ENCODE peak calls at places on chromosome 7, in four cellular contexts. N, V, U and M are unnamed samples.

GRCh38 chr7:11082552-11083213 is 109.0 kb downstream of the PHF14 start:
- DNase-seq in N (no peak), V (no peak), U (no peak), M (no peak)

GRCh38 chr7:72101444-72101843 is 310.7 kb downstream of the CALN1 start:
- DNase-seq in N (no peak), V (no peak), U (no peak), M (no peak)

GRCh38 chr7:150968698-150969482 is 9.2 kb downstream of the KCNH2 start:
- DNase-seq in N (no peak), V (no peak), U (no peak), M (no peak)

GRCh38 chr7:68444042-68444441 is 1154.2 kb upstream of the AUTS2 start:
- DNase-seq in N (no peak), V (no peak), U (no peak), M (no peak)

GRCh38 chr7:66255533-66256100 is 50.5 kb downstream of the TPST1 start:
- DNase-seq in N (no peak), V (no peak), U (no peak), M (no peak)

GRCh38 chr7:228610-229009 is 36.2 kb downstream of the FAM20C start:
- DNase-seq in N (no peak), V (no peak), U (no peak), M (no peak)

GRCh38 chr7:66303454-66304160 is 98.5 kb downstream of the TPST1 start:
- DNase-seq in N (no peak), V (no peak), U (no peak), M (no peak)

GRCh38 chr7:105014725-105015630 is 973 bp downstream of the KMT2E start:
- DNase-seq in N (no peak), V (peak), U (peak), M (no peak)

GRCh38 chr7:78437118-78437517 is 638.5 kb downstream of the PHTF2 start:
- DNase-seq in N (no peak), V (no peak), U (no peak), M (peak)

GRCh38 chr7:138208010-138208634 is 131.9 kb downstream of the AKR1D1 start:
- DNase-seq in N (no peak), V (no peak), U (no peak), M (peak)

GRCh38 chr7:16594061-16594460 is 51.5 kb downstream of the ANKMY2 start:
- DNase-seq in N (no peak), V (no peak), U (no peak), M (no peak)

GRCh38 chr7:121510302-121510701 is 114.2 kb upstream of the FAM3C start:
- DNase-seq in N (no peak), V (no peak), U (no peak), M (no peak)

GRCh38 chr7:40403664-40404476 is 269.1 kb downstream of the SUGCT start:
- DNase-seq in N (no peak), V (no peak), U (no peak), M (no peak)

GRCh38 chr7:28018020-28018419 is 162.6 kb downstream of the JAZF1 start:
- DNase-seq in N (no peak), V (no peak), U (no peak), M (no peak)

GRCh38 chr7:152602962-152603361 is 73.0 kb downstream of the XRCC2 start:
- DNase-seq in N (no peak), V (no peak), U (no peak), M (no peak)

GRCh38 chr7:158355456-158356065 is 232.1 kb downstream of the PTPRN2 start:
- DNase-seq in N (no peak), V (peak), U (peak), M (no peak)

GRCh38 chr7:122380993-122381392 is 76.4 kb upstream of the FEZF1 start:
- DNase-seq in N (no peak), V (peak), U (no peak), M (no peak)

GRCh38 chr7:112511451-112512220 is 30.8 kb downstream of the LSMEM1 start:
- DNase-seq in N (no peak), V (no peak), U (no peak), M (no peak)

GRCh38 chr7:140678081-140678815 is 5.5 kb downstream of the ADCK2 start:
- DNase-seq in N (no peak), V (no peak), U (no peak), M (no peak)

GRCh38 chr7:30184804-30185487 is 50.2 kb downstream of the MTURN start:
- DNase-seq in N (peak), V (no peak), U (no peak), M (no peak)

GRCh38 chr7:37924399-37924798 is 4.0 kb downstream of the EPDR1 start:
- DNase-seq in N (no peak), V (no peak), U (no peak), M (no peak)

GRCh38 chr7:108314049-108314448 is 142.2 kb downstream of the NRCAM start:
- DNase-seq in N (no peak), V (no peak), U (no peak), M (no peak)

GRCh38 chr7:20306499-20306946 is 24.2 kb upstream of the ITGB8 start:
- DNase-seq in N (no peak), V (no peak), U (no peak), M (peak)

GRCh38 chr7:121084748-121085336 is 96.3 kb downstream of the CPED1 start:
- DNase-seq in N (no peak), V (no peak), U (no peak), M (peak)

GRCh38 chr7:148790850-148791249 is 92.1 kb downstream of the CUL1 start:
- DNase-seq in N (no peak), V (no peak), U (no peak), M (no peak)

GRCh38 chr7:17623546-17624185 is 316.6 kb downstream of the SNX13 start:
- DNase-seq in N (no peak), V (no peak), U (no peak), M (no peak)

GRCh38 chr7:42736931-42737330 is 174.9 kb downstream of the C7orf25 start:
- DNase-seq in N (no peak), V (peak), U (no peak), M (no peak)

GRCh38 chr7:1641173-1641572 is 28.9 kb upstream of the ELFN1 start:
- DNase-seq in N (no peak), V (peak), U (no peak), M (no peak)

GRCh38 chr7:44883961-44884360 is 1.4 kb downstream of the PURB start:
- DNase-seq in N (no peak), V (no peak), U (no peak), M (no peak)

GRCh38 chr7:44880317-44881018 is 4.9 kb downstream of the PURB start:
- DNase-seq in N (no peak), V (no peak), U (no peak), M (no peak)

GRCh38 chr7:44881610-44882009 is 3.7 kb downstream of the PURB start:
- DNase-seq in N (no peak), V (no peak), U (no peak), M (no peak)

GRCh38 chr7:44882899-44883298 is 2.4 kb downstream of the PURB start:
- DNase-seq in N (no peak), V (no peak), U (no peak), M (no peak)

GRCh38 chr7:44881066-44881600 is 4.2 kb downstream of the PURB start:
- DNase-seq in N (no peak), V (no peak), U (no peak), M (no peak)
- H3K4me3 ChIP-seq in N (peak), V (no peak), U (peak), M (no peak)

DNA sequence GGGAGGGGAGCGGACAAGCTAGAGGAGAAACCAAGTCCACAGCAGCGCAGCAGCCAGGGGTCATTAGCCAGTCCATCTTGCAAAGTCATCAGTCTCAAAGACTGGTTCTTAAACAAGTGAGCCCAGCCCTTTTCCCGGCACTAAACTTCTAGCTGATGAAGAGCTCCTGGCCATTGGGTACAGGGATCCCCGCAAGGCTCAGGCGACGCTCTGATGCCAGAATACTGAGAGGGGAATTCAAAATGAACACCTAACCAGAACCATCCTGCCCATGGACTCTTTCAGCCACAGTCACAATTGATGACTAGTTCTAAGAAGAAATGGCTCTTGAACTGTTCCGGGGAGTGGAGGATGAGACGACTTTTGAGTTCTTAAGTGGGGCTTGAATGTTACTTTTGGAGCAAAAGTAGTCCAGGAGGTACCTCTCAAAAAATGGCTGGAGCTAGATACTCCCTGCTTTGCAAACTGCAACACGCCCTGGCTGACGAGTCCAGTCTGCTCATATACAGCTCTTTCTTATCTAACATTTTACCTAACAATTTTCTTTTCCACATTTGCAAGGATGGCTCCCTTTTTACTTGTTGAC is 2.6 kb upstream of the TWIST1 start:
- DNase-seq in N (no peak), V (no peak), U (no peak), M (no peak)
- H3K4me3 ChIP-seq in N (no peak), V (no peak), U (no peak), M (no peak)

GRCh38 chr7:55568613-55569268 is 3.6 kb downstream of the VOPP1 start:
- DNase-seq in N (no peak), V (no peak), U (no peak), M (no peak)
- H3K4me3 ChIP-seq in N (no peak), V (no peak), U (no peak), M (no peak)

GRCh38 chr7:25244193-25244592 is 15.9 kb upstream of the NPVF start:
- DNase-seq in N (no peak), V (no peak), U (no peak), M (no peak)
- H3K4me3 ChIP-seq in N (no peak), V (no peak), U (peak), M (no peak)

DNA sequence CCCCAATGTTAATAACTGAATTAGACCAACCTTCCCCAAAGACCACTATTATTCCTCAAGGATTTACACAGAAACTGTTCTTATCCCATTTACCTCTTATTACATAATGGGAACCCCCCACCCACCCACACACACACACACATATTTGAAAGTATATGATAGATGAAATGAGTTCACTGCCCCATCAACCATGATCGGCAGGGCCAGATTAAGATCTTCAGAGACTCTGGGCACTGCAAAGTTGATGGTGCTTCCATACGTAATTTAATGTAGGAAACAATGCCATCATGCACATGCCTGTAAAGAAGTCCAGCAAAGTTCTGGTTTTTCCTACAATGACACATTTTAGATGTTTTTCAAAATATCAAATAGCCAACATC is 35.0 kb upstream of the HERPUD2 start:
- DNase-seq in N (no peak), V (no peak), U (no peak), M (no peak)
- H3K4me3 ChIP-seq in N (no peak), V (no peak), U (no peak), M (no peak)

GRCh38 chr7:106570146-106570545 is 90.8 kb downstream of the CCDC71L start:
- DNase-seq in N (no peak), V (no peak), U (no peak), M (no peak)

GRCh38 chr7:106572394-106573124 is 88.4 kb downstream of the CCDC71L start:
- DNase-seq in N (no peak), V (no peak), U (no peak), M (no peak)

GRCh38 chr7:106573125-106573663 is 87.8 kb downstream of the CCDC71L start:
- DNase-seq in N (no peak), V (no peak), U (no peak), M (no peak)

GRCh38 chr7:106570948-106571418 is 90.0 kb downstream of the CCDC71L start:
- DNase-seq in N (no peak), V (no peak), U (no peak), M (no peak)

DNA sequence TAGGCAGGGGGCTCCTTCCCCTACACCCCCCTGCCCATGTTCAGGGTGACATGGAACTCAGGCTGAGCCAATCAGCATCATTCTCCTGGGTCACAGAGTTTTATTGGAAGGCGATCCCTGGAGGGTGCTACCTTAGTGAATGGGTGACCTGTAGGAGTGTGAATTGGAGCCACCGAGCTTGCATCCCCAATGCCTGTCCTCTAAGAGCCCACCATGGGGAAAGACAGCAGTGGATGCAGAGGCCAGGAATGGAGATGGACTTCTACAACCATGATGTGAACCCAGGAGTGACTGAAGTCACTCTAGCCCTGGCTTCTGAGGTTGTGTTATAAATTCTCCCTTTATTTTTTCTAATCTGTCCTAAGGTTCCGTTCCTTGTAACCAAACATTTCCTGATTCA is 89.4 kb downstream of the CCDC71L start:
- DNase-seq in N (no peak), V (no peak), U (no peak), M (no peak)
- H3K4me3 ChIP-seq in N (no peak), V (no peak), U (no peak), M (no peak)